ENCODE peak calls at places on chromosomes 13 and 19, in nine cellular contexts. N is HFF-Myc, L is AG04450, O is AG09309, V is breast epithelium, H is thyroid gland, U is choroid plexus epithelial cell, W is cardiac fibroblast, I is foreskin fibroblast. X is an unnamed sample.

GRCh38 chr13:31869582-31869981 is 130.3 kb downstream of the RXFP2 start:
- DNase-seq in N (no peak), L (no peak), O (no peak), V (no peak), H (no peak), U (no peak), W (no peak), I (no peak), X (no peak)

GRCh38 chr13:26518433-26519084 is 38.9 kb upstream of the WASF3 start:
- DNase-seq in N (no peak), L (no peak), O (no peak), V (no peak), H (peak; percentile 34), U (peak; percentile 19), W (no peak), I (no peak), X (no peak)

GRCh38 chr13:37194428-37194861 is 89.0 kb upstream of the CSNK1A1L start:
- DNase-seq in N (no peak), L (peak; percentile 6), O (peak; percentile 64), V (no peak), H (no peak), U (peak; percentile 61), W (peak; percentile 49), I (peak; percentile 54), X (no peak)

GRCh38 chr13:85631801-85632200 is 167.4 kb downstream of the SLITRK6 start:
- DNase-seq in N (peak; percentile 35), L (no peak), O (no peak), V (no peak), H (no peak), U (no peak), W (no peak), I (peak; percentile 15), X (no peak)

GRCh38 chr19:54137913-54138776 is 583 bp downstream of the CNOT3 start:
- DNase-seq in N (no peak), L (no peak), O (no peak), V (no peak), H (peak; percentile 31), U (no peak), W (no peak), I (no peak), X (no peak)

GRCh38 chr13:33258437-33259193 is 26.9 kb downstream of the STARD13 start:
- DNase-seq in N (no peak), L (no peak), O (peak; percentile 75), V (no peak), H (no peak), U (peak; percentile 48), W (peak; percentile 74), I (peak; percentile 58), X (peak; percentile 28)

GRCh38 chr13:113880651-113881611 is 17.1 kb upstream of the GAS6 start:
- DNase-seq in N (no peak), L (no peak), O (no peak), V (no peak), H (peak; percentile 27), U (no peak), W (no peak), I (no peak), X (no peak)

GRCh38 chr19:6772028-6772865 is at the start of gene VAV1:
- DNase-seq in N (no peak), L (no peak), O (no peak), V (no peak), H (peak; percentile 17), U (no peak), W (no peak), I (no peak), X (no peak)

GRCh38 chr13:101416181-101417042 is at the start of gene NALCN:
- DNase-seq in N (no peak), L (no peak), O (no peak), V (no peak), H (peak; percentile 30), U (peak; percentile 18), W (no peak), I (no peak), X (no peak)

GRCh38 chr13:46756977-46757376 is 40.0 kb downstream of the ESD start:
- DNase-seq in N (no peak), L (no peak), O (no peak), V (no peak), H (no peak), U (peak; percentile 84), W (peak; percentile 64), I (peak; percentile 48), X (no peak)

GRCh38 chr19:15247107-15248014 is 15.1 kb upstream of the EPHX3 start:
- DNase-seq in N (no peak), L (no peak), O (no peak), V (no peak), H (no peak), U (peak; percentile 17), W (no peak), I (no peak), X (no peak)

GRCh38 chr19:30755581-30755980 is 383.4 kb downstream of the ZNF536 start:
- DNase-seq in N (no peak), L (no peak), O (no peak), V (no peak), H (no peak), U (no peak), W (no peak), I (no peak), X (no peak)

GRCh38 chr19:18775586-18776287 is 15.4 kb downstream of the COMP start:
- DNase-seq in N (no peak), L (no peak), O (no peak), V (no peak), H (no peak), U (peak; percentile 48), W (peak; percentile 28), I (peak; percentile 57), X (no peak)

GRCh38 chr19:33468361-33469170 is 53.0 kb downstream of the PEPD start:
- DNase-seq in N (no peak), L (no peak), O (no peak), V (peak; percentile 35), H (no peak), U (no peak), W (no peak), I (peak; percentile 10), X (no peak)

DNA sequence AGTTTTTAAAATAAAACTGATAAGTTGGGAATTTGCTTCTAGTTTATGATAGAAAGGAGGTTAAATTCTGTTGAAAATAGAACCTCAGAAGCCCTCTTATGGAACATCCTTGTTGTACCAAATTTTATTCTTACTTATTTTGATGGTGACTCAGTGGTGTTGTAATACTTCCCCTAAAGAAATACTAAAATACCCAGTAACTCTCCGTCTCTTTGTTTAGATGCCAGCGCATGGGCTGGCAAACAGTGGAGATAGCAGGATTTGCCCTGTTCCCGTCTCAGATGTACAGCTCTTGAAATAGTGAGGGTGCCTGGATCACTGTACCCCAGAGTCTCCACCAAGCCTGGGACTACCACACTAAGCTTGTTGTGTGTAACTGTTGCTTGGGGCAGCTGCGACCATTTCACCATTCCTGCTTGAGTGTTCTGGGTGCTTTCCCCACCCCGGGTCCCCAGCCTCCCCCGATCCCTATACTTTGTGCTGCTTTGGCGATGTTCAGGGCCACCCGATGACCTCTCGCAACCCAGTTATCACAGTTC is 67.0 kb upstream of the TEX29 start:
- DNase-seq in N (no peak), L (no peak), O (no peak), V (no peak), H (no peak), U (peak; percentile 17), W (peak; percentile 15), I (peak; percentile 21), X (no peak)
- H3K4me3 ChIP-seq in N (no peak overlapping the region), L (no peak overlapping the region), O (no peak overlapping the region), V (no peak overlapping the region), H (no peak overlapping the region), U (no peak overlapping the region), W (no peak overlapping the region), I (no peak overlapping the region), X (no peak overlapping the region)

DNA sequence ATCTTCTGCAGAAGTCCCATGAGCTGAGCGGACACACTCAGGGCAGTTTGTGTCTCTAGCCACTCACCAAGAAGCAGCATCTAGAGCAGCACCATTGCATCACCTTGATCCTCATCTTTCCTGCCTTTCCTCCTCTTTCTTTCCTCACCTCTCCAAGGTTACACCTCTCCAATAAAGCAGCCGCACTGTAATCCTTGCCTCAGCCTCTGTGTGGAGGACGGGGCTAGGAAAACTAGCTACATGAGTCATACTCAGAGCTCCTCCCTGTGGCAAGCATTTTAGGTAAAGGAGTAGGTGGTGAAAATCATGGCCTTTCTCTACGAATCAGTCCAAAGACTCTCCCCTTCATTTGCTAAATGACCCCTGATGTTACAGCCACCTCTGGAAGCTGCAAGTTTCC is 108.8 kb downstream of the DNAJC15 start:
- DNase-seq in N (no peak), L (no peak), O (no peak), V (no peak), H (peak; percentile 25), U (peak; percentile 78), W (peak; percentile 51), I (peak; percentile 10), X (no peak)
- TF ChIP-seq CTCF in N (no peak), L (peak; percentile 32), O (peak; percentile 14), V (no peak), H (peak; percentile 28), U (peak; percentile 71), W (peak; percentile 17), I (peak; percentile 11), X (peak; percentile 49)

DNA sequence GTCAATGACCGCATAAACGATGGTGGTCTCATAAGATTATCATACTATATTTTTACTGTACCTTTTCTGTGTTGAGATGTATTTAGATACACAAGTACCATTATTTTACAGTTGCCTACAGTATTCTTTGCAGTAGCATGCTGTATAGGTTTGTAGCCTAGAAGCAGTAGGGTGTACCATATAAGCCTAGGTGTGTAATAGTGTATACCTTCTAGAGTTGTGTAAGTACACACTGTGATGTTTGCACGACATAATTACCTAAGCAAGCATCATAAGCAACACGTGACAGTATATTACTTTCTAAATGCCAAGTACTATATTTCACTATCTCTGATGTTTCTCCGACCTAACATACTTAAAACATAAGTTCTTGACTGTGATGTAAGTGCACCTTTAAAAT is 2.7 kb downstream of the LPAR6 start:
- DNase-seq in N (no peak), L (no peak), O (no peak), V (no peak), H (no peak), U (no peak), W (no peak), I (no peak), X (no peak)
- H3K4me3 ChIP-seq in N (peak overlapping the region; percentile 70), L (peak overlapping the region; percentile 38), O (peak overlapping the region; percentile 4), V (peak overlapping the region; percentile 54), H (no peak overlapping the region), U (peak overlapping the region; percentile 74), W (peak overlapping the region; percentile 63), I (peak overlapping the region; percentile 68), X (no peak overlapping the region)

GRCh38 chr13:99572921-99573320 is 71.6 kb downstream of the TM9SF2 start:
- DNase-seq in N (no peak), L (no peak), O (no peak), V (no peak), H (peak; percentile 29), U (no peak), W (peak; percentile 32), I (peak; percentile 8), X (no peak)

GRCh38 chr13:99580500-99581268 is 79.4 kb downstream of the TM9SF2 start:
- DNase-seq in N (no peak), L (no peak), O (no peak), V (no peak), H (no peak), U (no peak), W (no peak), I (no peak), X (no peak)

GRCh38 chr13:99582511-99582910 is 81.2 kb downstream of the TM9SF2 start:
- DNase-seq in N (no peak), L (no peak), O (no peak), V (no peak), H (no peak), U (no peak), W (no peak), I (no peak), X (no peak)

GRCh38 chr13:99575376-99575775 is 74.1 kb downstream of the TM9SF2 start:
- DNase-seq in N (no peak), L (no peak), O (no peak), V (no peak), H (no peak), U (no peak), W (no peak), I (no peak), X (no peak)

GRCh38 chr13:99577934-99578917 is 77.0 kb downstream of the TM9SF2 start:
- DNase-seq in N (no peak), L (no peak), O (no peak), V (no peak), H (no peak), U (peak; percentile 63), W (peak; percentile 16), I (no peak), X (no peak)
- TF ChIP-seq CTCF in N (peak; percentile 27), L (peak; percentile 34), O (peak; percentile 42), V (no peak), H (no peak), U (peak; percentile 58), W (peak; percentile 33), I (no peak), X (peak; percentile 29)

X was measured in retinal pigment epithelial cell.